ENCODE peak calls at places on chromosomes 7 and 10, in eight cellular contexts. One of them, this sample, is unnamed.

GRCh38 chr10:94443052-94443451 is 40.7 kb downstream of the TBC1D12 start:
- DNase-seq in PC-3: no peak
- DNase-seq in CD14-positive monocyte: no peak
- DNase-seq in spleen: no peak
- DNase-seq in WTC11: no peak
- DNase-seq in heart right ventricle: no peak
- DNase-seq in DND-41: no peak
- DNase-seq in MCF 10A: no peak
- DNase-seq in this sample: no peak

GRCh38 chr10:42754155-42755027 is 28.2 kb upstream of the BMS1 start:
- DNase-seq in PC-3: no peak
- DNase-seq in WTC11: peak; percentile 60
- DNase-seq in DND-41: no peak
- DNase-seq in spleen: no peak
- DNase-seq in MCF 10A: no peak
- DNase-seq in CD14-positive monocyte: no peak
- DNase-seq in heart right ventricle: peak; percentile 21
- DNase-seq in this sample: no peak

GRCh38 chr10:103829266-103829665 is 26.1 kb downstream of the SH3PXD2A start:
- DNase-seq in PC-3: no peak
- DNase-seq in MCF 10A: no peak
- DNase-seq in DND-41: no peak
- DNase-seq in heart right ventricle: no peak
- DNase-seq in spleen: no peak
- DNase-seq in CD14-positive monocyte: no peak
- DNase-seq in WTC11: no peak
- DNase-seq in this sample: no peak

GRCh38 chr10:97188234-97188847 is 2.6 kb upstream of the SLIT1 start:
- DNase-seq in CD14-positive monocyte: no peak
- DNase-seq in MCF 10A: no peak
- DNase-seq in spleen: peak; percentile 57
- DNase-seq in WTC11: no peak
- DNase-seq in DND-41: peak; percentile 58
- DNase-seq in PC-3: no peak
- DNase-seq in heart right ventricle: no peak
- DNase-seq in this sample: no peak

GRCh38 chr7:55241958-55242357 is 123.2 kb upstream of the LANCL2 start:
- DNase-seq in heart right ventricle: no peak
- DNase-seq in CD14-positive monocyte: no peak
- DNase-seq in MCF 10A: no peak
- DNase-seq in spleen: no peak
- DNase-seq in WTC11: no peak
- DNase-seq in DND-41: no peak
- DNase-seq in PC-3: no peak
- DNase-seq in this sample: no peak

GRCh38 chr10:123134058-123134914 is 1.5 kb upstream of the HMX3 start:
- DNase-seq in WTC11: no peak
- DNase-seq in PC-3: no peak
- DNase-seq in MCF 10A: no peak
- DNase-seq in CD14-positive monocyte: no peak
- DNase-seq in heart right ventricle: no peak
- DNase-seq in spleen: no peak
- DNase-seq in DND-41: no peak
- DNase-seq in this sample: no peak

GRCh38 chr10:20369863-20370736 is 527.0 kb downstream of the NEBL start:
- DNase-seq in WTC11: peak; percentile 77
- DNase-seq in CD14-positive monocyte: no peak
- DNase-seq in PC-3: no peak
- DNase-seq in heart right ventricle: peak; percentile 6
- DNase-seq in spleen: no peak
- DNase-seq in DND-41: peak; percentile 5
- DNase-seq in MCF 10A: no peak
- DNase-seq in this sample: no peak

GRCh38 chr10:71522438-71523144 is 125.9 kb downstream of the CDH23 start:
- DNase-seq in PC-3: no peak
- DNase-seq in MCF 10A: peak; percentile 5
- DNase-seq in CD14-positive monocyte: no peak
- DNase-seq in DND-41: no peak
- DNase-seq in spleen: no peak
- DNase-seq in heart right ventricle: no peak
- DNase-seq in WTC11: no peak
- DNase-seq in this sample: no peak

GRCh38 chr7:151086802-151087246 is 549 bp downstream of the AGAP3 start:
- DNase-seq in heart right ventricle: no peak
- DNase-seq in PC-3: peak; percentile 30
- DNase-seq in DND-41: no peak
- DNase-seq in spleen: peak; percentile 88
- DNase-seq in WTC11: peak; percentile 50
- DNase-seq in CD14-positive monocyte: no peak
- DNase-seq in MCF 10A: peak; percentile 45
- DNase-seq in this sample: no peak

GRCh38 chr7:129875745-129876411 is 76.9 kb downstream of the UBE2H start:
- DNase-seq in WTC11: no peak
- DNase-seq in CD14-positive monocyte: no peak
- DNase-seq in heart right ventricle: no peak
- DNase-seq in DND-41: no peak
- DNase-seq in PC-3: peak; percentile 67
- DNase-seq in spleen: no peak
- DNase-seq in MCF 10A: peak; percentile 69
- DNase-seq in this sample: no peak

GRCh38 chr10:1650542-1651279 is 86.6 kb downstream of the ADARB2 start:
- DNase-seq in WTC11: no peak
- DNase-seq in spleen: no peak
- DNase-seq in PC-3: no peak
- DNase-seq in DND-41: no peak
- DNase-seq in MCF 10A: no peak
- DNase-seq in CD14-positive monocyte: no peak
- DNase-seq in heart right ventricle: no peak
- DNase-seq in this sample: peak; percentile 59

GRCh38 chr10:57692255-57692980 is 575.3 kb downstream of the IPMK start:
- DNase-seq in MCF 10A: peak; percentile 57
- DNase-seq in PC-3: peak; percentile 78
- DNase-seq in heart right ventricle: peak; percentile 5
- DNase-seq in CD14-positive monocyte: no peak
- DNase-seq in DND-41: no peak
- DNase-seq in spleen: no peak
- DNase-seq in WTC11: no peak
- DNase-seq in this sample: no peak

GRCh38 chr10:118308664-118309063 is 33.5 kb downstream of the FAM204A start:
- DNase-seq in WTC11: peak; percentile 18
- DNase-seq in CD14-positive monocyte: no peak
- DNase-seq in PC-3: no peak
- DNase-seq in MCF 10A: no peak
- DNase-seq in spleen: no peak
- DNase-seq in DND-41: no peak
- DNase-seq in heart right ventricle: no peak
- DNase-seq in this sample: no peak

GRCh38 chr10:68192113-68192512 is 39.8 kb downstream of the ATOH7 start:
- DNase-seq in PC-3: peak; percentile 86
- DNase-seq in DND-41: no peak
- DNase-seq in heart right ventricle: no peak
- DNase-seq in CD14-positive monocyte: no peak
- DNase-seq in MCF 10A: peak; percentile 19
- DNase-seq in spleen: no peak
- DNase-seq in WTC11: no peak
- DNase-seq in this sample: no peak

GRCh38 chr10:70477661-70478162 is 855 bp upstream of the PALD1 start:
- DNase-seq in spleen: peak; percentile 88
- DNase-seq in MCF 10A: peak; percentile 80
- DNase-seq in PC-3: peak; percentile 85
- DNase-seq in heart right ventricle: no peak
- DNase-seq in CD14-positive monocyte: no peak
- DNase-seq in DND-41: peak; percentile 87
- DNase-seq in WTC11: no peak
- DNase-seq in this sample: no peak

DNA sequence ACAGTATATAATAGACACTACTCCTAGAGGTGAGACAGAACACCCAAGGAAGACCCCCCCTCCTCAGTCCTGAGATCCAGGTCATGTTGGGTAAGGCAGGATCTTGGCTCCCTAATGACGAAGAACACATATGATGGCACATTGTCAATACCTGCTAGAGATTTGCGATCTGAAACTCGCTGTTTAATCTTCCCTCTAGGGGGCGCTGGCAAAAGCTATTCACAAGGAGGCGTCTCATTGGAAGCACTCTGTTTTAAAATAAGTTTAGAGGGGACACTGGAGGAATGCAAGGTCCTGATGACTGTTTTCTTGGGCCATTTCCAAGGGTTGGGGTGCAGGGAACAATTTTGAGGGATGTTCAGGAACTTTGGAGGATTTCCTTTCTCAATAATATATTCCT is 1013.7 kb upstream of the MBL2 start:
- DNase-seq in PC-3: peak; percentile 39
- DNase-seq in heart right ventricle: no peak
- DNase-seq in MCF 10A: peak; percentile 14
- DNase-seq in WTC11: peak; percentile 70
- DNase-seq in DND-41: no peak
- DNase-seq in spleen: no peak
- DNase-seq in CD14-positive monocyte: no peak
- DNase-seq in this sample: no peak
- TF ChIP-seq CTCF in PC-3: peak; percentile 84
- TF ChIP-seq CTCF in heart right ventricle: no peak
- TF ChIP-seq CTCF in MCF 10A: peak; percentile 30
- TF ChIP-seq CTCF in WTC11: peak; percentile 59
- TF ChIP-seq CTCF in DND-41: peak; percentile 14
- TF ChIP-seq CTCF in spleen: no peak
- TF ChIP-seq CTCF in CD14-positive monocyte: no peak
- TF ChIP-seq CTCF in this sample: peak; percentile 43

GRCh38 chr7:36151921-36152755 is 916 bp upstream of the EEPD1 start:
- DNase-seq in DND-41: no peak
- DNase-seq in spleen: no peak
- DNase-seq in heart right ventricle: no peak
- DNase-seq in MCF 10A: no peak
- DNase-seq in CD14-positive monocyte: no peak
- DNase-seq in PC-3: no peak
- DNase-seq in WTC11: no peak
- DNase-seq in this sample: no peak

GRCh38 chr7:36149694-36150452 is 3.2 kb upstream of the EEPD1 start:
- DNase-seq in heart right ventricle: no peak
- DNase-seq in PC-3: no peak
- DNase-seq in spleen: no peak
- DNase-seq in MCF 10A: no peak
- DNase-seq in DND-41: no peak
- DNase-seq in WTC11: no peak
- DNase-seq in CD14-positive monocyte: no peak
- DNase-seq in this sample: no peak

GRCh38 chr7:36147361-36147760 is 5.7 kb upstream of the EEPD1 start:
- DNase-seq in PC-3: no peak
- DNase-seq in MCF 10A: no peak
- DNase-seq in heart right ventricle: no peak
- DNase-seq in WTC11: no peak
- DNase-seq in DND-41: no peak
- DNase-seq in spleen: no peak
- DNase-seq in CD14-positive monocyte: no peak
- DNase-seq in this sample: no peak

GRCh38 chr7:36145686-36146085 is 7.4 kb upstream of the EEPD1 start:
- DNase-seq in DND-41: no peak
- DNase-seq in spleen: no peak
- DNase-seq in WTC11: no peak
- DNase-seq in PC-3: no peak
- DNase-seq in MCF 10A: no peak
- DNase-seq in CD14-positive monocyte: no peak
- DNase-seq in heart right ventricle: no peak
- DNase-seq in this sample: no peak

DNA sequence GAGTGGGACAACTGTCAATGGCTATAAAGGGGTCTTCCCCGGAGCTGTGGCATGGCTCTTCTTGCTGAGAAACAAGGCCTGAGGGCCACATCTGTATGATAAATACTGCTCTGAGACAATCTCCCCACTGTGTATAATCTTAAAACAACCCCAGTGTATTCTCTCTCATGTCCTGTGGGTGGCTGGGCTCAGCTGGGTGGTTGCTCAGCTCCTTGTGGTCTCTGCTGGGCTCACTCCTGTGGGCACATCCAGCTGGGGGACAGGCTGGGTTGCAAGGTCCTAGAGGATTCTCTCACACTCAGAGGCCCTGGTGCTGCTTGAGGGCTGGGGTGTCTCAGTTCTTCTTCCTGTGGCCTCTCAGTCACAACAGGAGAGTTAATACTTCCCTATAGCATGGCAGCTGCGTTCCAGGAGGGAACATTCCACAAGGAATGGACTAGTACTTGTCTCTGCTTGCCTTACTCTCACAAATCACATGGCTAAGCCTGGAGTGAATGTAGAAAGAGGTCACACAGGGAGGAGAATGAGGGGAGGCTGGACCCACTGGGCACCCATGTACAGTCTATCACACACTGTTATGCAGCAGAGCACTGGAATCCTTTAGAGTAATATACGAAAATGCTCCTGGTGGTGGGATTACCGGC is 4.5 kb upstream of the EEPD1 start:
- DNase-seq in MCF 10A: no peak
- DNase-seq in PC-3: no peak
- DNase-seq in WTC11: no peak
- DNase-seq in heart right ventricle: no peak
- DNase-seq in spleen: no peak
- DNase-seq in DND-41: no peak
- DNase-seq in CD14-positive monocyte: no peak
- DNase-seq in this sample: no peak
- TF ChIP-seq CTCF in MCF 10A: no peak
- TF ChIP-seq CTCF in PC-3: no peak
- TF ChIP-seq CTCF in WTC11: no peak
- TF ChIP-seq CTCF in heart right ventricle: no peak
- TF ChIP-seq CTCF in spleen: no peak
- TF ChIP-seq CTCF in DND-41: no peak
- TF ChIP-seq CTCF in CD14-positive monocyte: no peak
- TF ChIP-seq CTCF in this sample: no peak

GRCh38 chr7:111333010-111333409 is 229.3 kb downstream of the IMMP2L start:
- DNase-seq in MCF 10A: peak; percentile 2
- DNase-seq in WTC11: no peak
- DNase-seq in DND-41: no peak
- DNase-seq in PC-3: no peak
- DNase-seq in heart right ventricle: no peak
- DNase-seq in spleen: no peak
- DNase-seq in CD14-positive monocyte: no peak
- DNase-seq in this sample: no peak

GRCh38 chr7:111330235-111330523 is 232.1 kb downstream of the IMMP2L start:
- DNase-seq in MCF 10A: no peak
- DNase-seq in DND-41: no peak
- DNase-seq in spleen: no peak
- DNase-seq in WTC11: no peak
- DNase-seq in CD14-positive monocyte: no peak
- DNase-seq in PC-3: no peak
- DNase-seq in heart right ventricle: no peak
- DNase-seq in this sample: no peak

GRCh38 chr7:111324228-111324627 is 233.3 kb downstream of the LRRN3 start:
- DNase-seq in spleen: no peak
- DNase-seq in DND-41: no peak
- DNase-seq in WTC11: no peak
- DNase-seq in heart right ventricle: no peak
- DNase-seq in CD14-positive monocyte: no peak
- DNase-seq in MCF 10A: no peak
- DNase-seq in PC-3: no peak
- DNase-seq in this sample: no peak

GRCh38 chr7:111329367-111330234 is 232.7 kb downstream of the IMMP2L start:
- DNase-seq in spleen: no peak
- DNase-seq in DND-41: no peak
- DNase-seq in CD14-positive monocyte: no peak
- DNase-seq in MCF 10A: peak; percentile 13
- DNase-seq in WTC11: no peak
- DNase-seq in heart right ventricle: no peak
- DNase-seq in PC-3: peak; percentile 21
- DNase-seq in this sample: no peak
- TF ChIP-seq CTCF in spleen: no peak
- TF ChIP-seq CTCF in DND-41: peak; percentile 17
- TF ChIP-seq CTCF in CD14-positive monocyte: no peak
- TF ChIP-seq CTCF in MCF 10A: peak; percentile 30
- TF ChIP-seq CTCF in WTC11: no peak
- TF ChIP-seq CTCF in heart right ventricle: no peak
- TF ChIP-seq CTCF in PC-3: peak; percentile 55
- TF ChIP-seq CTCF in this sample: peak; percentile 58

GRCh38 chr10:54402576-54402975 is 398.5 kb downstream of the PCDH15 start:
- DNase-seq in DND-41: no peak
- DNase-seq in MCF 10A: peak; percentile 59
- DNase-seq in heart right ventricle: no peak
- DNase-seq in PC-3: peak; percentile 76
- DNase-seq in WTC11: no peak
- DNase-seq in CD14-positive monocyte: no peak
- DNase-seq in spleen: no peak
- DNase-seq in this sample: no peak
- TF ChIP-seq CTCF in DND-41: peak; percentile 32
- TF ChIP-seq CTCF in MCF 10A: peak; percentile 62
- TF ChIP-seq CTCF in heart right ventricle: no peak
- TF ChIP-seq CTCF in PC-3: peak; percentile 92
- TF ChIP-seq CTCF in WTC11: peak; percentile 52
- TF ChIP-seq CTCF in CD14-positive monocyte: no peak
- TF ChIP-seq CTCF in spleen: no peak
- TF ChIP-seq CTCF in this sample: peak; percentile 87

This sample was measured in chondrocyte.